ENCODE peak calls at places on chromosomes 11 and 22, in six cellular contexts. One of them, this sample, is unnamed.

GRCh38 chr11:9137293-9138132 is 46.1 kb upstream of the SCUBE2 start:
- DNase-seq in upper lobe of left lung: peak
- DNase-seq in esophagus squamous epithelium: peak
- DNase-seq in caudate nucleus: peak
- DNase-seq in IMR-90: peak
- DNase-seq in substantia nigra: no peak
- DNase-seq in this sample: peak

GRCh38 chr11:38582151-38582550 is 1984.1 kb upstream of the RAG2 start:
- DNase-seq in caudate nucleus: no peak
- DNase-seq in upper lobe of left lung: no peak
- DNase-seq in esophagus squamous epithelium: no peak
- DNase-seq in IMR-90: no peak
- DNase-seq in substantia nigra: no peak
- DNase-seq in this sample: no peak

GRCh38 chr11:123742334-123742733 is 874 bp upstream of the ZNF202 start:
- DNase-seq in esophagus squamous epithelium: no peak
- DNase-seq in substantia nigra: no peak
- DNase-seq in IMR-90: no peak
- DNase-seq in caudate nucleus: no peak
- DNase-seq in upper lobe of left lung: no peak
- DNase-seq in this sample: no peak

GRCh38 chr11:73323464-73323863 is 15.4 kb downstream of the ARHGEF17 start:
- DNase-seq in substantia nigra: no peak
- DNase-seq in esophagus squamous epithelium: no peak
- DNase-seq in IMR-90: peak
- DNase-seq in upper lobe of left lung: peak
- DNase-seq in caudate nucleus: no peak
- DNase-seq in this sample: peak

GRCh38 chr11:127000291-127000968 is at the start of gene KIRREL3:
- DNase-seq in IMR-90: peak
- DNase-seq in upper lobe of left lung: peak
- DNase-seq in substantia nigra: no peak
- DNase-seq in caudate nucleus: peak
- DNase-seq in esophagus squamous epithelium: no peak
- DNase-seq in this sample: peak

GRCh38 chr11:11535611-11536010 is 86.2 kb downstream of the GALNT18 start:
- DNase-seq in IMR-90: no peak
- DNase-seq in esophagus squamous epithelium: no peak
- DNase-seq in upper lobe of left lung: peak
- DNase-seq in substantia nigra: no peak
- DNase-seq in caudate nucleus: no peak
- DNase-seq in this sample: no peak

GRCh38 chr11:65425105-65425970 is 2.7 kb downstream of the NEAT1 start:
- DNase-seq in upper lobe of left lung: no peak
- DNase-seq in caudate nucleus: no peak
- DNase-seq in substantia nigra: no peak
- DNase-seq in IMR-90: peak
- DNase-seq in esophagus squamous epithelium: no peak
- DNase-seq in this sample: peak

GRCh38 chr11:134469627-134470026 is 57.6 kb upstream of the B3GAT1 start:
- DNase-seq in IMR-90: no peak
- DNase-seq in substantia nigra: no peak
- DNase-seq in esophagus squamous epithelium: no peak
- DNase-seq in upper lobe of left lung: no peak
- DNase-seq in caudate nucleus: no peak
- DNase-seq in this sample: no peak

GRCh38 chr11:17599460-17599925 is 52.4 kb downstream of the OTOG start:
- DNase-seq in upper lobe of left lung: no peak
- DNase-seq in caudate nucleus: no peak
- DNase-seq in esophagus squamous epithelium: no peak
- DNase-seq in IMR-90: no peak
- DNase-seq in substantia nigra: no peak
- DNase-seq in this sample: no peak

GRCh38 chr11:111694851-111695250 is 71.3 kb downstream of the PPP2R1B start:
- DNase-seq in esophagus squamous epithelium: no peak
- DNase-seq in caudate nucleus: no peak
- DNase-seq in substantia nigra: no peak
- DNase-seq in upper lobe of left lung: no peak
- DNase-seq in IMR-90: peak
- DNase-seq in this sample: peak

GRCh38 chr22:44895296-44896055 is 114.3 kb downstream of the PHF21B start:
- DNase-seq in substantia nigra: no peak
- DNase-seq in upper lobe of left lung: no peak
- DNase-seq in IMR-90: no peak
- DNase-seq in esophagus squamous epithelium: no peak
- DNase-seq in caudate nucleus: no peak
- DNase-seq in this sample: no peak

GRCh38 chr11:69611548-69612526 is 29.1 kb upstream of the CCND1 start:
- DNase-seq in IMR-90: peak
- DNase-seq in esophagus squamous epithelium: no peak
- DNase-seq in caudate nucleus: no peak
- DNase-seq in substantia nigra: no peak
- DNase-seq in upper lobe of left lung: no peak
- DNase-seq in this sample: no peak

GRCh38 chr22:43956805-43957463 is 1.7 kb downstream of the SAMM50 start:
- DNase-seq in caudate nucleus: no peak
- DNase-seq in esophagus squamous epithelium: no peak
- DNase-seq in upper lobe of left lung: no peak
- DNase-seq in substantia nigra: no peak
- DNase-seq in IMR-90: no peak
- DNase-seq in this sample: no peak

GRCh38 chr11:134995746-134996145 is 583.7 kb upstream of the B3GAT1 start:
- DNase-seq in upper lobe of left lung: no peak
- DNase-seq in esophagus squamous epithelium: no peak
- DNase-seq in IMR-90: no peak
- DNase-seq in caudate nucleus: no peak
- DNase-seq in substantia nigra: no peak
- DNase-seq in this sample: no peak

GRCh38 chr11:35811783-35812182 is 132.1 kb upstream of the LDLRAD3 start:
- DNase-seq in esophagus squamous epithelium: no peak
- DNase-seq in substantia nigra: no peak
- DNase-seq in caudate nucleus: no peak
- DNase-seq in upper lobe of left lung: no peak
- DNase-seq in IMR-90: no peak
- DNase-seq in this sample: no peak

GRCh38 chr22:21108379-21109115 is 62.8 kb downstream of the LRRC74B start:
- DNase-seq in caudate nucleus: no peak
- DNase-seq in substantia nigra: no peak
- DNase-seq in upper lobe of left lung: no peak
- DNase-seq in IMR-90: no peak
- DNase-seq in esophagus squamous epithelium: no peak
- DNase-seq in this sample: peak

GRCh38 chr11:130510407-130511006 is 62.1 kb downstream of the ADAMTS15 start:
- DNase-seq in IMR-90: peak
- DNase-seq in esophagus squamous epithelium: no peak
- DNase-seq in caudate nucleus: no peak
- DNase-seq in upper lobe of left lung: peak
- DNase-seq in substantia nigra: no peak
- DNase-seq in this sample: no peak

GRCh38 chr11:128936546-128937275 is 6.0 kb downstream of the TP53AIP1 start:
- DNase-seq in substantia nigra: no peak
- DNase-seq in caudate nucleus: no peak
- DNase-seq in IMR-90: no peak
- DNase-seq in upper lobe of left lung: no peak
- DNase-seq in esophagus squamous epithelium: no peak
- DNase-seq in this sample: no peak

GRCh38 chr11:60831501-60832079 is 10.3 kb upstream of the CCDC86 start:
- DNase-seq in caudate nucleus: no peak
- DNase-seq in IMR-90: peak
- DNase-seq in substantia nigra: no peak
- DNase-seq in esophagus squamous epithelium: no peak
- DNase-seq in upper lobe of left lung: no peak
- DNase-seq in this sample: peak
- H3K27ac ChIP-seq in caudate nucleus: no peak
- H3K27ac ChIP-seq in IMR-90: no peak
- H3K27ac ChIP-seq in substantia nigra: no peak
- H3K27ac ChIP-seq in esophagus squamous epithelium: no peak
- H3K27ac ChIP-seq in upper lobe of left lung: no peak
- H3K27ac ChIP-seq in this sample: no peak

DNA sequence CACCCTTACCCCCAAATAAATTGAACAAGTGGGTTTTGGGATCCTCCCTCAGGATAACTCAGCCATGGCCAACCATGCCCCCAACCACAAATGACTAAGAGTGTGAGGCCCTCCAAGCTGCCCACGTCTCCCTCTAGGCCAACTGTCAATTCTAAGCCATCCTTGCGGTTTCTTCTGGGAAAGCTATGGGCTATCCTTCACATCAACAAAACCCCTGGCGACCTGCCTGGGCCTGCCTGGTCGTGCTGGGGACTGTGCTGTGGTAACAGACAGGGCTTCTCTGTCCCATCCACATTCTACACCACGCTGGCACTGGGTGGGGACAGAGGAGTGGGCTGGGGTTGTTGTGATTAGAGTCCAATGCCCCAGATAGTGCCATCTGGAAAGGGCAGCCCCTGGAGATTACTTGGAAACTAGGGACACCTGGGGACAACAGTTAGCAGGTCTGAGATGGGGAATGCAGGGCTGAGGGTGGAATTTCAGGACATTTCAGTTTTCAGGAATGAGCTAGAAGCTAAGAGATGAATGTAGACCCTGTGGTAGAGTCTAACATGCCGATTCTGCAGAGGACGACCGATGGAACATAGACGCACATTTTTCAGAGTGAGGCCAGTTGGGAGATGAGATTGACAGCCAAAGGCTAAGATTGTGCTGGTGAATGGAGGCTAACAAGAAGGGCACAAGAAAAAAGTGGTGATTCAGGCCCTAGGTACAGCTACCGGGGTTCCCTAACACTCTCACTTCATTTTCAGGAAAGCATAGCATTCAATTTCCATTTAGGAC is 131.9 kb downstream of the RASSF10 start:
- DNase-seq in esophagus squamous epithelium: no peak
- DNase-seq in IMR-90: peak
- DNase-seq in caudate nucleus: no peak
- DNase-seq in substantia nigra: no peak
- DNase-seq in upper lobe of left lung: peak
- DNase-seq in this sample: peak
- H3K27ac ChIP-seq in esophagus squamous epithelium: no peak
- H3K27ac ChIP-seq in IMR-90: no peak
- H3K27ac ChIP-seq in caudate nucleus: no peak
- H3K27ac ChIP-seq in substantia nigra: no peak
- H3K27ac ChIP-seq in upper lobe of left lung: peak
- H3K27ac ChIP-seq in this sample: no peak

DNA sequence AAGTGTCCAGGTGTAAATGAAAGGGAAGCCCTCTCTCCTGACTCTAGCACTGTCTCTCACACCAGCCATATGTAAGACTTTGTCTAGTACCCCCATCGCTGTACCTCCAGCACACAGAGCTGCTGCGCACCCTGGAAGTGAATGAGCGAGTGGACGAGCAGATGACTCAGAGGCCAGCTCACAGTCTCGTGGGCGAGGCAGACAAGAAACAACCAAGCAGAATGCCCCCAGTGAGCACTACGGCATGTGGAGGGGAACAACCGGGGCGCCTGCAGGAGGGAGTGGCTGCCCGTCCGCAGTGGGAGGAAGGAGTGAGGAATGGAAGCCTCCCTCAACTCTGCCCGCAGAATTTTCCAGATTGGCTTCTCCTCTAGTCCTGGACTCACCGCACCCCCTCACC is 46.4 kb downstream of the MCM5 start:
- DNase-seq in substantia nigra: no peak
- DNase-seq in esophagus squamous epithelium: no peak
- DNase-seq in caudate nucleus: no peak
- DNase-seq in IMR-90: peak
- DNase-seq in upper lobe of left lung: no peak
- DNase-seq in this sample: peak
- H3K27ac ChIP-seq in substantia nigra: no peak
- H3K27ac ChIP-seq in esophagus squamous epithelium: no peak
- H3K27ac ChIP-seq in caudate nucleus: no peak
- H3K27ac ChIP-seq in IMR-90: peak
- H3K27ac ChIP-seq in upper lobe of left lung: no peak
- H3K27ac ChIP-seq in this sample: peak

GRCh38 chr11:46560300-46561025 is 33.4 kb downstream of the AMBRA1 start:
- DNase-seq in IMR-90: peak
- DNase-seq in esophagus squamous epithelium: no peak
- DNase-seq in caudate nucleus: no peak
- DNase-seq in substantia nigra: no peak
- DNase-seq in upper lobe of left lung: no peak
- DNase-seq in this sample: peak
- H3K27ac ChIP-seq in IMR-90: no peak
- H3K27ac ChIP-seq in esophagus squamous epithelium: peak
- H3K27ac ChIP-seq in caudate nucleus: no peak
- H3K27ac ChIP-seq in substantia nigra: peak
- H3K27ac ChIP-seq in upper lobe of left lung: peak
- H3K27ac ChIP-seq in this sample: peak

GRCh38 chr22:36022697-36023096 is 5.9 kb downstream of the RBFOX2 start:
- DNase-seq in esophagus squamous epithelium: no peak
- DNase-seq in caudate nucleus: no peak
- DNase-seq in substantia nigra: no peak
- DNase-seq in IMR-90: no peak
- DNase-seq in upper lobe of left lung: no peak
- DNase-seq in this sample: no peak
- H3K27ac ChIP-seq in esophagus squamous epithelium: peak
- H3K27ac ChIP-seq in caudate nucleus: no peak
- H3K27ac ChIP-seq in substantia nigra: no peak
- H3K27ac ChIP-seq in IMR-90: peak
- H3K27ac ChIP-seq in upper lobe of left lung: peak
- H3K27ac ChIP-seq in this sample: peak

GRCh38 chr11:45880772-45881570 is 4.5 kb upstream of the MAPK8IP1 start:
- DNase-seq in IMR-90: no peak
- DNase-seq in substantia nigra: no peak
- DNase-seq in esophagus squamous epithelium: no peak
- DNase-seq in upper lobe of left lung: no peak
- DNase-seq in caudate nucleus: no peak
- DNase-seq in this sample: no peak
- H3K27ac ChIP-seq in IMR-90: no peak
- H3K27ac ChIP-seq in substantia nigra: no peak
- H3K27ac ChIP-seq in esophagus squamous epithelium: no peak
- H3K27ac ChIP-seq in upper lobe of left lung: no peak
- H3K27ac ChIP-seq in caudate nucleus: peak
- H3K27ac ChIP-seq in this sample: no peak

This sample was measured in GM23248.